ENCODE peak calls at places on chromosomes 1 and 21, in nine cellular contexts. R is adrenal gland; O is NCI-H187 treated with DMSO at 0.1 percent for 48 hours; G is NCI-H69; C is activated naive CD8-positive, alpha-beta T cell treated with anti-CD3 and anti-CD28 coated beads, Interleukin-2, amount 50 U/mL, for 24 hours; N is cerebellum; Q is GM20000; E is amniotic stem cell; V is epithelial cell of esophagus. B is an unnamed sample.

GRCh38 chr1:184820218-184820720 is 65.6 kb upstream of the EDEM3 start:
- DNase-seq in R (no peak), O (no peak), G (no peak), C (no peak), N (no peak), Q (no peak), E (no peak), V (no peak), B (no peak)

GRCh38 chr1:44135896-44136295 is 5.5 kb downstream of the KLF18 start:
- DNase-seq in R (no peak), O (no peak), G (no peak), C (no peak), N (no peak), Q (no peak), E (no peak), V (no peak), B (no peak)

GRCh38 chr21:46503922-46504539 is 45.3 kb downstream of the DIP2A start:
- DNase-seq in R (no peak), O (no peak), G (no peak), C (no peak), N (no peak), Q (peak), E (no peak), V (no peak), B (no peak)

GRCh38 chr1:40450491-40451237 is 388 bp downstream of the ZFP69B start:
- DNase-seq in R (peak), O (no peak), G (peak), C (peak), N (no peak), Q (peak), E (no peak), V (peak), B (peak)

GRCh38 chr1:213374369-213374768 is 323.3 kb downstream of the RPS6KC1 start:
- DNase-seq in R (peak), O (no peak), G (peak), C (peak), N (peak), Q (peak), E (peak), V (peak), B (peak)

GRCh38 chr1:9129391-9130041 is 614 bp upstream of the GPR157 start:
- DNase-seq in R (peak), O (no peak), G (peak), C (peak), N (no peak), Q (peak), E (no peak), V (peak), B (peak)

GRCh38 chr1:113275691-113276090 is 114.6 kb upstream of the MAGI3 start:
- DNase-seq in R (no peak), O (no peak), G (no peak), C (no peak), N (no peak), Q (no peak), E (no peak), V (peak), B (no peak)

GRCh38 chr1:184387871-184388670 is 1.2 kb downstream of the C1orf21 start:
- DNase-seq in R (peak), O (no peak), G (peak), C (peak), N (peak), Q (peak), E (peak), V (peak), B (peak)

GRCh38 chr1:196933531-196934189 is 9.9 kb upstream of the CFHR2 start:
- DNase-seq in R (no peak), O (no peak), G (no peak), C (no peak), N (no peak), Q (no peak), E (no peak), V (no peak), B (no peak)